ENCODE peak calls at places on chromosomes 13 and 19, in seven cellular contexts. B is fibroblast of mammary gland, U is body of pancreas, R is BE2C, S is hepatocyte, C is thoracic aorta, Q is AG10803. K is an unnamed sample.

GRCh38 chr13:109918179-109918651 is 131.8 kb upstream of the IRS2 start:
- DNase-seq in B (peak), U (no peak), R (no peak), S (peak), C (no peak), Q (peak), K (peak)

GRCh38 chr19:49132974-49133609 is 13.7 kb downstream of the PPFIA3 start:
- DNase-seq in B (no peak), U (no peak), R (no peak), S (no peak), C (no peak), Q (no peak), K (no peak)

GRCh38 chr13:51125495-51126226 is 14.6 kb upstream of the C13orf42 start:
- DNase-seq in B (peak), U (peak), R (peak), S (peak), C (no peak), Q (peak), K (peak)

GRCh38 chr19:41424335-41425173 is 2.6 kb downstream of the B3GNT8 start:
- DNase-seq in B (no peak), U (no peak), R (no peak), S (no peak), C (no peak), Q (no peak), K (no peak)

GRCh38 chr19:39599116-39599515 is 3.2 kb upstream of the LGALS13 start:
- DNase-seq in B (peak), U (no peak), R (no peak), S (peak), C (no peak), Q (peak), K (peak)

GRCh38 chr19:38665950-38666661 is 18.7 kb downstream of the ACTN4 start:
- DNase-seq in B (no peak), U (peak), R (no peak), S (peak), C (no peak), Q (peak), K (no peak)

GRCh38 chr19:29971648-29972047 is 29.6 kb downstream of the URI1 start:
- DNase-seq in B (no peak), U (no peak), R (no peak), S (no peak), C (no peak), Q (no peak), K (no peak)

GRCh38 chr19:54063350-54064078 is at the start of gene VSTM1:
- DNase-seq in B (no peak), U (no peak), R (no peak), S (no peak), C (no peak), Q (no peak), K (no peak)

GRCh38 chr19:3516675-3517207 is 10.6 kb downstream of the FZR1 start:
- DNase-seq in B (no peak), U (peak), R (no peak), S (no peak), C (no peak), Q (no peak), K (no peak)

GRCh38 chr13:70408865-70409264 is 300.6 kb upstream of the KLHL1 start:
- DNase-seq in B (no peak), U (no peak), R (no peak), S (no peak), C (no peak), Q (no peak), K (peak)

GRCh38 chr13:104008571-104009435 is 942.6 kb upstream of the SLC10A2 start:
- DNase-seq in B (peak), U (no peak), R (peak), S (no peak), C (no peak), Q (no peak), K (peak)

GRCh38 chr19:412356-413355 is 3.7 kb upstream of the C2CD4C start:
- DNase-seq in B (no peak), U (no peak), R (no peak), S (peak), C (no peak), Q (no peak), K (no peak)
- H3K4me3 ChIP-seq in B (no peak), U (no peak), R (no peak), S (no peak), C (no peak), Q (no peak), K (no peak)

GRCh38 chr19:33767898-33768413 is 28.7 kb upstream of the KCTD15 start:
- DNase-seq in B (peak), U (peak), R (no peak), S (peak), C (no peak), Q (no peak), K (peak)
- TF ChIP-seq CTCF in B (peak), U (no peak), R (peak), S (peak), C (no peak), Q (peak), K (peak)

DNA sequence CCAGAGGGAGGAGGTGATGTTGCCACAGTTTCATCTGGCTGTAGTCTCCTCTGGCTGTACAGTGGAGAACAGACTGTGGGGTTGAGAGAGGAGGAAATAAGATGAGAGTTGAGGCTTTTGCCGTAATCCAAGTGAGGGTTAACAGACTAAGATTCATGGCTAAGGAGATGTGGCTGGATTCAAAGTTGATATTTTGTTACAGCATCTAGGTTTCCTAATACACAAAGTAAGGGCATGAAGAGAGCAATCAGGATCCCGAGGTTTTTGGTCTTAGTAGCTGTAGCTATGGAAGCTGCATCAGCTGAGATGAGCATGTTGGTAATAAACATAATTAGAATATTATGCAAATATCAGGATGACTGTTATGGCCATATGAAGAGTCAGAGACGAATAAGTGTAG is 1.4 kb downstream of the ZNF776 start:
- DNase-seq in B (no peak), U (no peak), R (no peak), S (no peak), C (no peak), Q (no peak), K (no peak)
- H3K4me3 ChIP-seq in B (peak), U (no peak), R (no peak), S (peak), C (peak), Q (peak), K (peak)

GRCh38 chr19:1592023-1592754 is 476 bp downstream of the MBD3 start:
- DNase-seq in B (peak), U (peak), R (peak), S (peak), C (peak), Q (peak), K (peak)

GRCh38 chr19:1587872-1588271 is 4.8 kb downstream of the MBD3 start:
- DNase-seq in B (no peak), U (no peak), R (no peak), S (no peak), C (no peak), Q (no peak), K (no peak)

GRCh38 chr19:1591421-1592022 is 1.1 kb downstream of the MBD3 start:
- DNase-seq in B (no peak), U (no peak), R (no peak), S (peak), C (no peak), Q (no peak), K (no peak)

GRCh38 chr19:1592755-1593628 is at the start of gene MBD3:
- DNase-seq in B (peak), U (peak), R (peak), S (peak), C (peak), Q (peak), K (peak)

DNA sequence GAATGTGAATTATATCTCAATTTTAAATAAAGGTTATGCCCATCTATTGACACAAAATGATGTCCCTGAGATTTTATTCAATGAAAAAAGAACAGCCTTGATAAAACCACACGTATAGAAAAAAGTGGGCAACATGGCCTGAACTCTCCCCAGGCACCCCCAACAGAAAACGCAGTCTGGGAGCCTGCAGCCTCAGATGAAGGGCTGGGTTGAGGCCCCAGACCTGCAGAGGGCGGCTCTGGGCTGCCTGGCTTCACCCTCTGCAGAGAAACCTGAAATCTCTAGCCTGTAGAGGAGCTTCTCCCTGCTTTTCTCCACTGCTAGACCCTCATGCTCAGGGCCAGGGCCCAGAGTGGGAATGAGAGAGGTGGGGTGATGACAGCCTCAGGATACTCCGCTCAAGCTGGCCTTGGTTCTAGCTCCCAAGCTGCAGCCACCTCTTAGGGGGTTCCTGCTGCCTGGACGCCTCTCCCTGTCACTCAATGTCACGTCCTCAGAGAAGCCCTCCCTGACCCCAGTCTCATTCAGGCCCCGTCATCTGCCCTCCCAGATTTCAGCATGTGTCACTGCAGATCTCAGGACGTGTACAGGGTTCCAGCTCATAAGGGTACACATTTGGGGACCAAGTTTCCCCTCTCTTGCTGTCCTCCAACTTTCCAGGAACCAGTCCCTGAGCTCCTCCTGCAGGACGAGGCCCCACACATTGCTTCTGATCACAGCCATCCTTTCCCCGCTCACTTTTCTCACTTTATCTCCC is 1.8 kb downstream of the MBD3 start:
- DNase-seq in B (peak), U (no peak), R (peak), S (peak), C (no peak), Q (no peak), K (peak)
- TF ChIP-seq CTCF in B (peak), U (no peak), R (peak), S (peak), C (no peak), Q (peak), K (peak)

GRCh38 chr13:85141425-85141824 is 657.8 kb downstream of the SLITRK6 start:
- DNase-seq in B (no peak), U (no peak), R (no peak), S (peak), C (no peak), Q (no peak), K (no peak)
- H3K4me3 ChIP-seq in B (no peak), U (no peak), R (no peak), S (no peak), C (no peak), Q (no peak), K (no peak)

DNA sequence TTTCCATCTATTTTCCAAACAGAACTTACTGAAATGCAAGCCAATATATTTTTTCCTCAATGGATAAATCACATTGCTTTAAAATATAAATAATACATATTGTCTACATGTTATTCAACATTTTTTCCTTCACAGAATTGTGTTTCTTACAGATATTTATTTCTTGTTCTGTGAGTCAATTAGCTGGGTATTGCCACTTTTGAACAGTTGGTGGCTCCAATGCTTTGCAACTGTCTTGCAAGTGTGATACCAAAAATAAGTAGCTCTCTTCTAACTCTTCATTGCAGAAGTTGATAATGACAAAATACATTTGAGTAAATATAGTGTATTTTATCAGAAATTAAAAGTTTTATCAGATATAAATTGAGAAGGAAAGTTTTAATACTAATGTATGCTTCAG is 17.1 kb upstream of the GPC5 start:
- DNase-seq in B (peak), U (no peak), R (peak), S (peak), C (no peak), Q (peak), K (peak)
- TF ChIP-seq CTCF in B (peak), U (no peak), R (peak), S (peak), C (no peak), Q (peak), K (peak)

K was measured in choroid plexus epithelial cell.